ENCODE peak calls at places on chromosomes 7 and 10, in nine cellular contexts. One of them, this sample, is unnamed.

GRCh38 chr10:23095404-23095965 is at the start of gene MSRB2:
- DNase-seq in cardiac muscle cell: peak; percentile 98
- DNase-seq in body of pancreas: peak; percentile 91
- DNase-seq in CD4-positive, CD25-positive, alpha-beta regulatory T cell: peak; percentile 61
- DNase-seq in hepatocyte: peak; percentile 99
- DNase-seq in GM23248: peak; percentile 96
- DNase-seq in uterus: peak; percentile 96
- DNase-seq in right cardiac atrium: peak; percentile 95
- DNase-seq in esophagus squamous epithelium: peak; percentile 55
- DNase-seq in this sample: peak; percentile 94

GRCh38 chr10:82251222-82251977 is 376.4 kb downstream of the NRG3 start:
- DNase-seq in cardiac muscle cell: no peak
- DNase-seq in body of pancreas: no peak
- DNase-seq in CD4-positive, CD25-positive, alpha-beta regulatory T cell: no peak
- DNase-seq in hepatocyte: no peak
- DNase-seq in GM23248: no peak
- DNase-seq in uterus: no peak
- DNase-seq in right cardiac atrium: no peak
- DNase-seq in esophagus squamous epithelium: no peak
- DNase-seq in this sample: no peak

GRCh38 chr10:102540023-102540422 is 36.3 kb downstream of the SUFU start:
- DNase-seq in cardiac muscle cell: peak; percentile 30
- DNase-seq in body of pancreas: no peak
- DNase-seq in CD4-positive, CD25-positive, alpha-beta regulatory T cell: no peak
- DNase-seq in hepatocyte: peak; percentile 18
- DNase-seq in GM23248: peak; percentile 44
- DNase-seq in uterus: no peak
- DNase-seq in right cardiac atrium: no peak
- DNase-seq in esophagus squamous epithelium: no peak
- DNase-seq in this sample: no peak

GRCh38 chr7:125149151-125149550 is 219.5 kb upstream of the POT1 start:
- DNase-seq in cardiac muscle cell: peak; percentile 28
- DNase-seq in body of pancreas: no peak
- DNase-seq in CD4-positive, CD25-positive, alpha-beta regulatory T cell: no peak
- DNase-seq in hepatocyte: no peak
- DNase-seq in GM23248: no peak
- DNase-seq in uterus: no peak
- DNase-seq in right cardiac atrium: no peak
- DNase-seq in esophagus squamous epithelium: no peak
- DNase-seq in this sample: no peak

GRCh38 chr7:47634273-47634672 is 52.4 kb upstream of the TNS3 start:
- DNase-seq in cardiac muscle cell: no peak
- DNase-seq in body of pancreas: no peak
- DNase-seq in CD4-positive, CD25-positive, alpha-beta regulatory T cell: no peak
- DNase-seq in hepatocyte: no peak
- DNase-seq in GM23248: peak; percentile 31
- DNase-seq in uterus: no peak
- DNase-seq in right cardiac atrium: no peak
- DNase-seq in esophagus squamous epithelium: no peak
- DNase-seq in this sample: no peak

GRCh38 chr10:63553473-63553872 is 32.3 kb downstream of the REEP3 start:
- DNase-seq in cardiac muscle cell: no peak
- DNase-seq in body of pancreas: no peak
- DNase-seq in CD4-positive, CD25-positive, alpha-beta regulatory T cell: no peak
- DNase-seq in hepatocyte: no peak
- DNase-seq in GM23248: peak; percentile 68
- DNase-seq in uterus: no peak
- DNase-seq in right cardiac atrium: no peak
- DNase-seq in esophagus squamous epithelium: no peak
- DNase-seq in this sample: no peak

GRCh38 chr7:101559586-101559985 is 69.5 kb downstream of the MYL10 start:
- DNase-seq in cardiac muscle cell: no peak
- DNase-seq in body of pancreas: no peak
- DNase-seq in CD4-positive, CD25-positive, alpha-beta regulatory T cell: no peak
- DNase-seq in hepatocyte: no peak
- DNase-seq in GM23248: no peak
- DNase-seq in uterus: peak; percentile 3
- DNase-seq in right cardiac atrium: no peak
- DNase-seq in esophagus squamous epithelium: no peak
- DNase-seq in this sample: no peak

GRCh38 chr10:122462533-122463465 is 1.4 kb downstream of the HTRA1 start:
- DNase-seq in cardiac muscle cell: peak; percentile 52
- DNase-seq in body of pancreas: peak; percentile 43
- DNase-seq in CD4-positive, CD25-positive, alpha-beta regulatory T cell: no peak
- DNase-seq in hepatocyte: peak; percentile 27
- DNase-seq in GM23248: peak; percentile 78
- DNase-seq in uterus: peak; percentile 75
- DNase-seq in right cardiac atrium: peak; percentile 72
- DNase-seq in esophagus squamous epithelium: no peak
- DNase-seq in this sample: peak; percentile 72

GRCh38 chr7:28055161-28055544 is 125.4 kb downstream of the JAZF1 start:
- DNase-seq in cardiac muscle cell: no peak
- DNase-seq in body of pancreas: no peak
- DNase-seq in CD4-positive, CD25-positive, alpha-beta regulatory T cell: no peak
- DNase-seq in hepatocyte: no peak
- DNase-seq in GM23248: peak; percentile 37
- DNase-seq in uterus: no peak
- DNase-seq in right cardiac atrium: no peak
- DNase-seq in esophagus squamous epithelium: no peak
- DNase-seq in this sample: no peak

GRCh38 chr7:107105591-107106245 is 61.2 kb downstream of the PRKAR2B start:
- DNase-seq in cardiac muscle cell: no peak
- DNase-seq in body of pancreas: no peak
- DNase-seq in CD4-positive, CD25-positive, alpha-beta regulatory T cell: no peak
- DNase-seq in hepatocyte: no peak
- DNase-seq in GM23248: no peak
- DNase-seq in uterus: no peak
- DNase-seq in right cardiac atrium: no peak
- DNase-seq in esophagus squamous epithelium: no peak
- DNase-seq in this sample: no peak

GRCh38 chr7:128217030-128217805 is 23.9 kb upstream of the LEP start:
- DNase-seq in cardiac muscle cell: peak; percentile 84
- DNase-seq in body of pancreas: no peak
- DNase-seq in CD4-positive, CD25-positive, alpha-beta regulatory T cell: no peak
- DNase-seq in hepatocyte: no peak
- DNase-seq in GM23248: peak; percentile 94
- DNase-seq in uterus: no peak
- DNase-seq in right cardiac atrium: peak; percentile 47
- DNase-seq in esophagus squamous epithelium: no peak
- DNase-seq in this sample: peak; percentile 30

GRCh38 chr10:51699145-51699474 is 285 bp downstream of the CSTF2T start:
- DNase-seq in cardiac muscle cell: no peak
- DNase-seq in body of pancreas: no peak
- DNase-seq in CD4-positive, CD25-positive, alpha-beta regulatory T cell: no peak
- DNase-seq in hepatocyte: no peak
- DNase-seq in GM23248: peak; percentile 72
- DNase-seq in uterus: no peak
- DNase-seq in right cardiac atrium: no peak
- DNase-seq in esophagus squamous epithelium: no peak
- DNase-seq in this sample: no peak

GRCh38 chr10:124975977-124976514 is 34.1 kb downstream of the ZRANB1 start:
- DNase-seq in cardiac muscle cell: peak; percentile 29
- DNase-seq in body of pancreas: no peak
- DNase-seq in CD4-positive, CD25-positive, alpha-beta regulatory T cell: no peak
- DNase-seq in hepatocyte: no peak
- DNase-seq in GM23248: no peak
- DNase-seq in uterus: no peak
- DNase-seq in right cardiac atrium: no peak
- DNase-seq in esophagus squamous epithelium: no peak
- DNase-seq in this sample: no peak

GRCh38 chr10:113554214-113554613 is 1.4 kb downstream of the HABP2 start:
- DNase-seq in cardiac muscle cell: no peak
- DNase-seq in body of pancreas: no peak
- DNase-seq in CD4-positive, CD25-positive, alpha-beta regulatory T cell: no peak
- DNase-seq in hepatocyte: no peak
- DNase-seq in GM23248: no peak
- DNase-seq in uterus: no peak
- DNase-seq in right cardiac atrium: no peak
- DNase-seq in esophagus squamous epithelium: no peak
- DNase-seq in this sample: no peak

GRCh38 chr10:100831742-100832141 is 81.0 kb upstream of the SLF2 start:
- DNase-seq in cardiac muscle cell: no peak
- DNase-seq in body of pancreas: no peak
- DNase-seq in CD4-positive, CD25-positive, alpha-beta regulatory T cell: no peak
- DNase-seq in hepatocyte: no peak
- DNase-seq in GM23248: no peak
- DNase-seq in uterus: no peak
- DNase-seq in right cardiac atrium: no peak
- DNase-seq in esophagus squamous epithelium: no peak
- DNase-seq in this sample: no peak

GRCh38 chr7:133771778-133772421 is 355.2 kb upstream of the LRGUK start:
- DNase-seq in cardiac muscle cell: no peak
- DNase-seq in body of pancreas: no peak
- DNase-seq in CD4-positive, CD25-positive, alpha-beta regulatory T cell: no peak
- DNase-seq in hepatocyte: no peak
- DNase-seq in GM23248: no peak
- DNase-seq in uterus: no peak
- DNase-seq in right cardiac atrium: no peak
- DNase-seq in esophagus squamous epithelium: no peak
- DNase-seq in this sample: no peak

GRCh38 chr7:36473454-36474282 is 84.0 kb downstream of the ANLN start:
- DNase-seq in cardiac muscle cell: peak; percentile 48
- DNase-seq in body of pancreas: peak; percentile 82
- DNase-seq in CD4-positive, CD25-positive, alpha-beta regulatory T cell: no peak
- DNase-seq in hepatocyte: peak; percentile 44
- DNase-seq in GM23248: peak; percentile 51
- DNase-seq in uterus: no peak
- DNase-seq in right cardiac atrium: no peak
- DNase-seq in esophagus squamous epithelium: no peak
- DNase-seq in this sample: peak; percentile 25

GRCh38 chr10:71989658-71990454 is 25.7 kb downstream of the CHST3 start:
- DNase-seq in cardiac muscle cell: peak; percentile 25
- DNase-seq in body of pancreas: no peak
- DNase-seq in CD4-positive, CD25-positive, alpha-beta regulatory T cell: no peak
- DNase-seq in hepatocyte: no peak
- DNase-seq in GM23248: no peak
- DNase-seq in uterus: no peak
- DNase-seq in right cardiac atrium: no peak
- DNase-seq in esophagus squamous epithelium: no peak
- DNase-seq in this sample: no peak

GRCh38 chr7:142319970-142320369 is 62.1 kb upstream of the PRSS58 start:
- DNase-seq in cardiac muscle cell: no peak
- DNase-seq in body of pancreas: no peak
- DNase-seq in CD4-positive, CD25-positive, alpha-beta regulatory T cell: peak; percentile 21
- DNase-seq in hepatocyte: no peak
- DNase-seq in GM23248: peak; percentile 41
- DNase-seq in uterus: no peak
- DNase-seq in right cardiac atrium: no peak
- DNase-seq in esophagus squamous epithelium: no peak
- DNase-seq in this sample: no peak

GRCh38 chr7:155357573-155358041 is 59.9 kb downstream of the INSIG1 start:
- DNase-seq in cardiac muscle cell: peak; percentile 75
- DNase-seq in body of pancreas: no peak
- DNase-seq in CD4-positive, CD25-positive, alpha-beta regulatory T cell: no peak
- DNase-seq in hepatocyte: no peak
- DNase-seq in GM23248: peak; percentile 91
- DNase-seq in uterus: no peak
- DNase-seq in right cardiac atrium: no peak
- DNase-seq in esophagus squamous epithelium: no peak
- DNase-seq in this sample: no peak

GRCh38 chr7:101676062-101676461 is 47.0 kb upstream of the MYL10 start:
- DNase-seq in cardiac muscle cell: no peak
- DNase-seq in body of pancreas: no peak
- DNase-seq in CD4-positive, CD25-positive, alpha-beta regulatory T cell: no peak
- DNase-seq in hepatocyte: no peak
- DNase-seq in GM23248: no peak
- DNase-seq in uterus: no peak
- DNase-seq in right cardiac atrium: no peak
- DNase-seq in esophagus squamous epithelium: no peak
- DNase-seq in this sample: no peak

GRCh38 chr10:11025978-11026377 is 8.3 kb downstream of the CELF2 start:
- DNase-seq in cardiac muscle cell: no peak
- DNase-seq in body of pancreas: no peak
- DNase-seq in CD4-positive, CD25-positive, alpha-beta regulatory T cell: no peak
- DNase-seq in hepatocyte: no peak
- DNase-seq in GM23248: no peak
- DNase-seq in uterus: no peak
- DNase-seq in right cardiac atrium: no peak
- DNase-seq in esophagus squamous epithelium: no peak
- DNase-seq in this sample: no peak
- H3K27ac ChIP-seq in cardiac muscle cell: peak overlapping the region; percentile 54
- H3K27ac ChIP-seq in body of pancreas: no peak overlapping the region
- H3K27ac ChIP-seq in CD4-positive, CD25-positive, alpha-beta regulatory T cell: no peak overlapping the region
- H3K27ac ChIP-seq in hepatocyte: peak overlapping the region; percentile 56
- H3K27ac ChIP-seq in GM23248: no peak overlapping the region
- H3K27ac ChIP-seq in uterus: no peak overlapping the region
- H3K27ac ChIP-seq in right cardiac atrium: no peak overlapping the region
- H3K27ac ChIP-seq in esophagus squamous epithelium: no peak overlapping the region
- H3K27ac ChIP-seq in this sample: peak overlapping the region; percentile 57

GRCh38 chr10:131929122-131929845 is 28.5 kb downstream of the PPP2R2D start:
- DNase-seq in cardiac muscle cell: no peak
- DNase-seq in body of pancreas: peak; percentile 32
- DNase-seq in CD4-positive, CD25-positive, alpha-beta regulatory T cell: no peak
- DNase-seq in hepatocyte: no peak
- DNase-seq in GM23248: no peak
- DNase-seq in uterus: no peak
- DNase-seq in right cardiac atrium: no peak
- DNase-seq in esophagus squamous epithelium: no peak
- DNase-seq in this sample: no peak
- H3K4me1 ChIP-seq in cardiac muscle cell: peaks cover 35% of the 10 kb centered on the region
- H3K4me1 ChIP-seq in body of pancreas: peaks cover 68% of the 10 kb centered on the region
- H3K4me1 ChIP-seq in CD4-positive, CD25-positive, alpha-beta regulatory T cell: peaks cover 41% of the 10 kb centered on the region
- H3K4me1 ChIP-seq in hepatocyte: no peaks in the 10 kb centered on the region
- H3K4me1 ChIP-seq in GM23248: no peaks in the 10 kb centered on the region
- H3K4me1 ChIP-seq in uterus: no peaks in the 10 kb centered on the region
- H3K4me1 ChIP-seq in right cardiac atrium: peaks cover 32% of the 10 kb centered on the region
- H3K4me1 ChIP-seq in esophagus squamous epithelium: no peaks in the 10 kb centered on the region
- H3K4me1 ChIP-seq in this sample: peaks cover 82% of the 10 kb centered on the region

GRCh38 chr10:61543831-61544230 is 90.7 kb upstream of the TMEM26 start:
- DNase-seq in cardiac muscle cell: no peak
- DNase-seq in body of pancreas: no peak
- DNase-seq in CD4-positive, CD25-positive, alpha-beta regulatory T cell: no peak
- DNase-seq in hepatocyte: no peak
- DNase-seq in GM23248: no peak
- DNase-seq in uterus: no peak
- DNase-seq in right cardiac atrium: no peak
- DNase-seq in esophagus squamous epithelium: no peak
- DNase-seq in this sample: no peak
- H3K27ac ChIP-seq in cardiac muscle cell: no peak overlapping the region
- H3K27ac ChIP-seq in body of pancreas: no peak overlapping the region
- H3K27ac ChIP-seq in CD4-positive, CD25-positive, alpha-beta regulatory T cell: no peak overlapping the region
- H3K27ac ChIP-seq in hepatocyte: no peak overlapping the region
- H3K27ac ChIP-seq in GM23248: no peak overlapping the region
- H3K27ac ChIP-seq in uterus: no peak overlapping the region
- H3K27ac ChIP-seq in right cardiac atrium: no peak overlapping the region
- H3K27ac ChIP-seq in esophagus squamous epithelium: no peak overlapping the region
- H3K27ac ChIP-seq in this sample: no peak overlapping the region

GRCh38 chr7:65221683-65222082 is 152.0 kb upstream of the ZNF92 start:
- DNase-seq in cardiac muscle cell: no peak
- DNase-seq in body of pancreas: no peak
- DNase-seq in CD4-positive, CD25-positive, alpha-beta regulatory T cell: no peak
- DNase-seq in hepatocyte: no peak
- DNase-seq in GM23248: no peak
- DNase-seq in uterus: no peak
- DNase-seq in right cardiac atrium: no peak
- DNase-seq in esophagus squamous epithelium: no peak
- DNase-seq in this sample: no peak

GRCh38 chr7:65219623-65220022 is 154.0 kb upstream of the ZNF92 start:
- DNase-seq in cardiac muscle cell: no peak
- DNase-seq in body of pancreas: no peak
- DNase-seq in CD4-positive, CD25-positive, alpha-beta regulatory T cell: no peak
- DNase-seq in hepatocyte: no peak
- DNase-seq in GM23248: no peak
- DNase-seq in uterus: no peak
- DNase-seq in right cardiac atrium: no peak
- DNase-seq in esophagus squamous epithelium: no peak
- DNase-seq in this sample: no peak

GRCh38 chr7:65216469-65216868 is 157.2 kb upstream of the ZNF92 start:
- DNase-seq in cardiac muscle cell: peak; percentile 41
- DNase-seq in body of pancreas: peak; percentile 83
- DNase-seq in CD4-positive, CD25-positive, alpha-beta regulatory T cell: peak; percentile 48
- DNase-seq in hepatocyte: peak; percentile 84
- DNase-seq in GM23248: peak; percentile 57
- DNase-seq in uterus: no peak
- DNase-seq in right cardiac atrium: peak; percentile 27
- DNase-seq in esophagus squamous epithelium: no peak
- DNase-seq in this sample: no peak
- H3K4me1 ChIP-seq in cardiac muscle cell: no peaks in the 10 kb centered on the region
- H3K4me1 ChIP-seq in body of pancreas: no peaks in the 10 kb centered on the region
- H3K4me1 ChIP-seq in CD4-positive, CD25-positive, alpha-beta regulatory T cell: no peaks in the 10 kb centered on the region
- H3K4me1 ChIP-seq in hepatocyte: no peaks in the 10 kb centered on the region
- H3K4me1 ChIP-seq in GM23248: no peaks in the 10 kb centered on the region
- H3K4me1 ChIP-seq in uterus: no peaks in the 10 kb centered on the region
- H3K4me1 ChIP-seq in right cardiac atrium: no peaks in the 10 kb centered on the region
- H3K4me1 ChIP-seq in esophagus squamous epithelium: no peaks in the 10 kb centered on the region
- H3K4me1 ChIP-seq in this sample: no peaks in the 10 kb centered on the region

This sample was measured in left ventricle myocardium inferior.